ENCODE peak calls at places on chromosome 1, in nine cellular contexts. P is Kasumi-1, Z is GM23248, M is A172, C is GM10248, T is non-pigmented ciliary epithelial cell, H is AG08396, S is bronchial epithelial cell, W is NCI-H1092 treated with DMSO at 0.1 percent for 48 hours. F is an unnamed sample.

GRCh38 chr1:228318823-228319241 is 87.8 kb downstream of the TRIM11 start:
- DNase-seq in P (no peak), Z (no peak), M (no peak), C (no peak), T (no peak), H (no peak), S (no peak), W (no peak), F (no peak)

GRCh38 chr1:68111804-68112436 is 61.5 kb upstream of the DIRAS3 start:
- DNase-seq in P (peak; percentile 66), Z (peak; percentile 92), M (peak; percentile 93), C (no peak), T (peak; percentile 63), H (peak; percentile 83), S (peak; percentile 55), W (peak; percentile 41), F (no peak)

GRCh38 chr1:229452956-229453801 is 19.3 kb upstream of the ACTA1 start:
- DNase-seq in P (peak; percentile 55), Z (peak; percentile 25), M (peak; percentile 46), C (no peak), T (no peak), H (no peak), S (peak; percentile 50), W (peak; percentile 56), F (no peak)

GRCh38 chr1:109198745-109199144 is 15.0 kb upstream of the SARS1 start:
- DNase-seq in P (no peak), Z (peak; percentile 36), M (peak; percentile 83), C (no peak), T (no peak), H (no peak), S (peak; percentile 19), W (no peak), F (no peak)

GRCh38 chr1:98565951-98566350 is 95.6 kb upstream of the SNX7 start:
- DNase-seq in P (no peak), Z (no peak), M (no peak), C (no peak), T (no peak), H (no peak), S (no peak), W (no peak), F (no peak)

GRCh38 chr1:33466159-33466558 is 6.3 kb upstream of the ZSCAN20 start:
- DNase-seq in P (no peak), Z (no peak), M (no peak), C (no peak), T (no peak), H (no peak), S (no peak), W (no peak), F (no peak)

GRCh38 chr1:91929246-91929645 is 20.0 kb upstream of the BRDT start:
- DNase-seq in P (no peak), Z (peak; percentile 6), M (no peak), C (no peak), T (no peak), H (peak; percentile 14), S (no peak), W (no peak), F (no peak)

GRCh38 chr1:95096218-95096841 is 20.8 kb upstream of the TLCD4 start:
- DNase-seq in P (no peak), Z (peak; percentile 4), M (no peak), C (no peak), T (no peak), H (no peak), S (no peak), W (no peak), F (no peak)

GRCh38 chr1:104636581-104636980 is 886.9 kb downstream of the AMY1C start:
- DNase-seq in P (peak; percentile 60), Z (no peak), M (peak; percentile 48), C (peak; percentile 13), T (no peak), H (no peak), S (peak; percentile 29), W (no peak), F (peak; percentile 2)

GRCh38 chr1:24442764-24443163 is 27.2 kb downstream of the NIPAL3 start:
- DNase-seq in P (no peak), Z (peak; percentile 40), M (no peak), C (no peak), T (no peak), H (no peak), S (no peak), W (no peak), F (no peak)

GRCh38 chr1:46532498-46533178 is 18.8 kb downstream of the KNCN start:
- DNase-seq in P (peak; percentile 47), Z (peak; percentile 79), M (no peak), C (peak; percentile 76), T (no peak), H (peak; percentile 91), S (no peak), W (peak; percentile 27), F (no peak)

GRCh38 chr1:211579434-211580302 is 707 bp upstream of the SLC30A1 start:
- DNase-seq in P (peak; percentile 74), Z (peak; percentile 70), M (peak; percentile 49), C (no peak), T (no peak), H (no peak), S (no peak), W (peak; percentile 76), F (no peak)

GRCh38 chr1:147079400-147080012 is 92.8 kb downstream of the PRKAB2 start:
- DNase-seq in P (no peak), Z (no peak), M (no peak), C (no peak), T (no peak), H (no peak), S (no peak), W (no peak), F (no peak)

GRCh38 chr1:18721066-18721465 is 90.4 kb downstream of the PAX7 start:
- DNase-seq in P (no peak), Z (no peak), M (no peak), C (no peak), T (no peak), H (no peak), S (no peak), W (no peak), F (no peak)

GRCh38 chr1:175172503-175172902 is 20.1 kb downstream of the KIAA0040 start:
- DNase-seq in P (no peak), Z (no peak), M (no peak), C (no peak), T (no peak), H (no peak), S (no peak), W (peak; percentile 94), F (no peak)

GRCh38 chr1:179978199-179979079 is 23.8 kb downstream of the CEP350 start:
- DNase-seq in P (no peak), Z (no peak), M (no peak), C (no peak), T (no peak), H (no peak), S (no peak), W (no peak), F (no peak)

F was measured in kidney epithelial cell.